ENCODE peak calls at places on chromosomes 4 and X, in four cellular contexts. J is GM23248, E is SK-N-SH, R is HCT116. V is an unnamed sample.

GRCh38 chrX:68757331-68757730 is 71.5 kb upstream of the EFNB1 start:
- DNase-seq in R (no peak), E (no peak), J (no peak), V (no peak)

GRCh38 chr4:1126506-1126905 is 13.1 kb upstream of the RNF212 start:
- DNase-seq in R (no peak), J (peak), E (no peak), V (no peak)

GRCh38 chr4:80201326-80202151 is 4.2 kb downstream of the PRDM8 start:
- DNase-seq in E (no peak), J (peak), R (no peak), V (no peak)

GRCh38 chr4:95256108-95256835 is 292.5 kb downstream of the UNC5C start:
- DNase-seq in R (no peak), E (no peak), J (no peak), V (no peak)

GRCh38 chrX:136635235-136635634 is 12.7 kb upstream of the CD40LG start:
- DNase-seq in E (no peak), J (no peak), R (no peak), V (peak)

GRCh38 chrX:153953342-153953830 is 8.9 kb upstream of the RENBP start:
- DNase-seq in J (peak), E (peak), R (no peak), V (peak)

GRCh38 chrX:623599-624323 is 6.8 kb upstream of the SHOX start:
- DNase-seq in E (no peak), J (peak), R (no peak), V (peak)

GRCh38 chrX:121958886-121959285 is 911.5 kb downstream of the GLUD2 start:
- DNase-seq in R (no peak), J (peak), E (no peak), V (no peak)

GRCh38 chr4:53620956-53621355 is 29.7 kb upstream of the LNX1 start:
- DNase-seq in E (no peak), R (no peak), J (no peak), V (no peak)

GRCh38 chr4:56641494-56642051 is 39.5 kb downstream of the HOPX start:
- DNase-seq in E (no peak), J (peak), R (peak), V (no peak)

GRCh38 chrX:275967-276587 is 5.1 kb upstream of the PLCXD1 start:
- DNase-seq in E (peak), J (peak), R (peak), V (no peak)

GRCh38 chrX:135893294-135893817 is at the start of the genes CT45A10 and SAGE1:
- DNase-seq in E (no peak), R (no peak), J (no peak), V (no peak)

GRCh38 chr4:26692014-26692726 is 108.3 kb downstream of the TBC1D19 start:
- DNase-seq in E (no peak), J (peak), R (no peak), V (no peak)

GRCh38 chr4:17642404-17642783 is 28.0 kb downstream of the MED28 start:
- DNase-seq in R (no peak), J (no peak), E (no peak), V (no peak)

GRCh38 chr4:153345011-153345981 is 808 bp downstream of the MND1 start:
- DNase-seq in J (peak), E (peak), R (peak), V (peak)

GRCh38 chr4:75107703-75108612 is 175.0 kb downstream of the PARM1 start:
- DNase-seq in R (no peak), J (no peak), E (no peak), V (no peak)

GRCh38 chr4:76987153-76987562 is 37.6 kb downstream of the SEPTIN11 start:
- DNase-seq in E (no peak), R (no peak), J (peak), V (no peak)

GRCh38 chr4:76984127-76984526 is 34.6 kb downstream of the SEPTIN11 start:
- DNase-seq in E (peak), J (peak), R (no peak), V (peak)

GRCh38 chr4:76982638-76983579 is 33.4 kb downstream of the SEPTIN11 start:
- DNase-seq in R (no peak), J (peak), E (no peak), V (peak)

GRCh38 chr4:76987685-76988084 is 38.1 kb downstream of the SEPTIN11 start:
- DNase-seq in J (peak), E (no peak), R (no peak), V (no peak)

GRCh38 chr4:76984788-76985211 is 35.2 kb downstream of the SEPTIN11 start:
- DNase-seq in E (peak), J (peak), R (no peak), V (peak)
- H3K9ac ChIP-seq in E (peak), J (peak), R (no peak), V (no peak)

GRCh38 chr4:119329837-119330620 is 8.1 kb upstream of the FABP2 start:
- DNase-seq in J (no peak), R (no peak), E (no peak), V (no peak)

GRCh38 chr4:119328695-119329094 is 6.8 kb upstream of the FABP2 start:
- DNase-seq in J (no peak), R (no peak), E (no peak), V (no peak)
- H3K4me2 ChIP-seq in J (no peak), R (no peak), E (no peak), V (no peak)

GRCh38 chr4:40180356-40180755 is 16.5 kb upstream of the RHOH start:
- DNase-seq in E (peak), R (peak), J (peak), V (no peak)

GRCh38 chr4:40182041-40182440 is 14.8 kb upstream of the RHOH start:
- DNase-seq in J (no peak), R (no peak), E (no peak), V (no peak)

GRCh38 chr4:40178672-40179071 is 18.2 kb upstream of the RHOH start:
- DNase-seq in E (no peak), R (no peak), J (no peak), V (peak)

GRCh38 chr4:40177591-40177990 is 19.2 kb upstream of the RHOH start:
- DNase-seq in J (no peak), R (no peak), E (no peak), V (no peak)

GRCh38 chr4:40179360-40179759 is 17.5 kb upstream of the RHOH start:
- DNase-seq in E (no peak), R (no peak), J (no peak), V (no peak)
- H3K27ac ChIP-seq in E (no peak), R (no peak), J (no peak), V (no peak)

DNA sequence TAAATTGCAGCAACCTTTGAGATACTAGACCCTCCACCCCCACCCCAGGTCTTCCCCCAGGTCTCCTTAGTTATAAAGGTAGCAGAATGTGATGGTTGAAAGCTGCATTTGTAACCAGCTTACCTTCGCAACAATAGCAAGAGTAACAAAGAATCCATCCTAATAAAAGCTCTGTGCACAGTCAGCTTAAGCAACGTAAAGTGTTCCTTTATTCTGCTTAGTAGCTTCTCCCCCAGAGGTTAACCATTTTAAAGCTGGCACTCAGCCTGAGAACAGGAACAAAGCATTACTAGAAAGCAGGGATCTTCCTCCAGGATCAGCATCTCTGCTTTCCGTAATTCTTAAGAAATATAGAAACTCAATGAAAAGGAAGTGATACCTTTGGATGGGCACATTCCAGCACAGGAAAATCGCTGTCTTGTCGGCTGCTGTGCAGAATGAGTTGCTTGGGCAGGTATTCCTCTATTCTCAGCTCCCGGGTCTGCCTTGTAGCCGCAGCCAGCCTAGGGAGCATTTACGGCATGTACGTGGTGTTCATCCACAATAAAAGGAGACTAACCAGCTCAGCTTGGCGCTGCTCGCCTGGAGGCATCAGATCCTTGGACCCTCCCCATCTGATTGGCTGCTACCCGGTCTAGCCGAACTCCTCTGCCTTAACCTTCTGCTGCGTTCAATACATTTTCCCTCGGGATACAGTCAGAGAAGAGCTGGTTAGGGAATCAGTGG is 113.0 kb upstream of the TLR3 start:
- DNase-seq in E (peak), J (no peak), R (no peak), V (no peak)
- H3K9ac ChIP-seq in E (no peak), J (no peak), R (no peak), V (no peak)

GRCh38 chr4:71538528-71538927 is 199.7 kb downstream of the SLC4A4 start:
- DNase-seq in E (no peak), R (no peak), J (no peak), V (no peak)
- H3K4me2 ChIP-seq in E (no peak), R (no peak), J (no peak), V (no peak)

GRCh38 chrX:123976671-123977316 is 15.3 kb downstream of the STAG2 start:
- DNase-seq in E (peak), J (peak), R (no peak), V (no peak)

GRCh38 chrX:123967497-123967896 is 6.0 kb downstream of the STAG2 start:
- DNase-seq in E (no peak), J (no peak), R (no peak), V (no peak)

GRCh38 chrX:123968383-123969050 is 7.0 kb downstream of the STAG2 start:
- DNase-seq in E (no peak), J (no peak), R (no peak), V (no peak)

GRCh38 chrX:123975180-123975579 is 13.7 kb downstream of the STAG2 start:
- DNase-seq in E (no peak), R (no peak), J (peak), V (no peak)

DNA sequence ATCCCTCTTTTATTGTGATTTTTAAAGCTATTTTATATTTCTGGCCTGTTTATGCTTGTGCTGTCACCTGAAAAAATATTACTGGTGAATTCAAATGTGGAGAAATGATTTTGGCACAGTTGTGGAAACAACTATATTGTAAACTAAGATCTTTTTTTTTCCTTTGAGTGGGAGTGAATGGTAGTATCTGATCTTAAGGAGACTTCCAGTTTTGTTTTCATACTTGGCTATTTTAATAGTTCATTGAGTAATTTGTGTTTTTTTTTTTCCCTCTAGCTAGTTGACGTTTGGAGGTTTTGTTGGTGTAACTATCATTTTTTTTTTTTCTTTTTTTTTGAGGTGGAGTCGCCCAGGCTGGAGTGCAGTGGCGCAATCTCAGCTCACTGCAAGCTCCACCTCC is 10.5 kb downstream of the STAG2 start:
- DNase-seq in E (no peak), J (no peak), R (no peak), V (no peak)
- H3K27ac ChIP-seq in E (no peak), J (no peak), R (no peak), V (no peak)

V was measured in MM.1S.